ENCODE peak calls at places on chromosomes 2 and 18, in five cellular contexts. One of them, this sample, is unnamed.

GRCh38 chr18:23967321-23968089 is 47.0 kb upstream of the TTC39C start:
- DNase-seq in K562: no peak
- DNase-seq in SK-N-SH: no peak
- DNase-seq in GM12878: peak; percentile 53
- DNase-seq in HepG2: no peak
- DNase-seq in this sample: no peak

GRCh38 chr2:12739721-12740254 is 23.1 kb downstream of the TRIB2 start:
- DNase-seq in GM12878: no peak
- DNase-seq in SK-N-SH: no peak
- DNase-seq in K562: no peak
- DNase-seq in HepG2: no peak
- DNase-seq in this sample: no peak

GRCh38 chr18:56278643-56279042 is 359.7 kb downstream of the TXNL1 start:
- DNase-seq in GM12878: no peak
- DNase-seq in SK-N-SH: no peak
- DNase-seq in K562: no peak
- DNase-seq in HepG2: no peak
- DNase-seq in this sample: no peak

GRCh38 chr2:130806370-130806769 is 30.3 kb upstream of the ARHGEF4 start:
- DNase-seq in GM12878: no peak
- DNase-seq in K562: no peak
- DNase-seq in HepG2: no peak
- DNase-seq in SK-N-SH: no peak
- DNase-seq in this sample: no peak

GRCh38 chr2:150974864-150975263 is 286.8 kb downstream of the RBM43 start:
- DNase-seq in SK-N-SH: no peak
- DNase-seq in GM12878: no peak
- DNase-seq in K562: no peak
- DNase-seq in HepG2: no peak
- DNase-seq in this sample: no peak

GRCh38 chr2:44560352-44560751 is 198.6 kb downstream of the CAMKMT start:
- DNase-seq in SK-N-SH: no peak
- DNase-seq in GM12878: no peak
- DNase-seq in K562: no peak
- DNase-seq in HepG2: no peak
- DNase-seq in this sample: no peak

GRCh38 chr2:65431417-65432226 is 777 bp downstream of the SPRED2 start:
- DNase-seq in SK-N-SH: peak; percentile 68
- DNase-seq in K562: peak; percentile 41
- DNase-seq in HepG2: peak; percentile 37
- DNase-seq in GM12878: no peak
- DNase-seq in this sample: no peak

GRCh38 chr2:127857494-127857818 is 499 bp downstream of the POLR2D start:
- DNase-seq in K562: peak; percentile 34
- DNase-seq in GM12878: no peak
- DNase-seq in HepG2: no peak
- DNase-seq in SK-N-SH: peak; percentile 52
- DNase-seq in this sample: no peak

GRCh38 chr18:1624612-1625011 is 719.9 kb downstream of the ADCYAP1 start:
- DNase-seq in SK-N-SH: no peak
- DNase-seq in GM12878: no peak
- DNase-seq in K562: no peak
- DNase-seq in HepG2: no peak
- DNase-seq in this sample: no peak

GRCh38 chr2:204019572-204020501 is 83.3 kb downstream of the ICOS start:
- DNase-seq in SK-N-SH: no peak
- DNase-seq in GM12878: peak; percentile 58
- DNase-seq in K562: no peak
- DNase-seq in HepG2: no peak
- DNase-seq in this sample: no peak

GRCh38 chr2:27776097-27776496 is 4.6 kb downstream of the MRPL33 start:
- DNase-seq in GM12878: no peak
- DNase-seq in SK-N-SH: no peak
- DNase-seq in HepG2: no peak
- DNase-seq in K562: no peak
- DNase-seq in this sample: no peak

GRCh38 chr2:64056021-64056420 is 36.8 kb upstream of the VPS54 start:
- DNase-seq in GM12878: no peak
- DNase-seq in SK-N-SH: peak; percentile 25
- DNase-seq in K562: no peak
- DNase-seq in HepG2: no peak
- DNase-seq in this sample: no peak

GRCh38 chr2:159713691-159714585 is 1.6 kb downstream of the MARCHF7 start:
- DNase-seq in HepG2: peak; percentile 10
- DNase-seq in K562: peak; percentile 28
- DNase-seq in GM12878: no peak
- DNase-seq in SK-N-SH: peak; percentile 17
- DNase-seq in this sample: no peak

GRCh38 chr2:133444411-133444934 is 123.8 kb downstream of the NCKAP5 start:
- DNase-seq in GM12878: no peak
- DNase-seq in HepG2: no peak
- DNase-seq in SK-N-SH: no peak
- DNase-seq in K562: no peak
- DNase-seq in this sample: no peak

GRCh38 chr2:35830833-35831232 is 524.7 kb upstream of the CRIM1 start:
- DNase-seq in K562: no peak
- DNase-seq in HepG2: no peak
- DNase-seq in GM12878: no peak
- DNase-seq in SK-N-SH: no peak
- DNase-seq in this sample: no peak

GRCh38 chr2:100554788-100555407 is 7.9 kb upstream of the PDCL3 start:
- DNase-seq in GM12878: no peak
- DNase-seq in SK-N-SH: no peak
- DNase-seq in K562: no peak
- DNase-seq in HepG2: no peak
- DNase-seq in this sample: no peak

GRCh38 chr2:24026233-24026632 is 16.3 kb downstream of the MFSD2B start:
- DNase-seq in K562: no peak
- DNase-seq in GM12878: no peak
- DNase-seq in SK-N-SH: no peak
- DNase-seq in HepG2: no peak
- DNase-seq in this sample: no peak

GRCh38 chr2:45678791-45679348 is 27.4 kb downstream of the PRKCE start:
- DNase-seq in HepG2: no peak
- DNase-seq in K562: no peak
- DNase-seq in GM12878: no peak
- DNase-seq in SK-N-SH: no peak
- DNase-seq in this sample: no peak

GRCh38 chr2:208929489-208929864 is 494.4 kb upstream of the MAP2 start:
- DNase-seq in GM12878: no peak
- DNase-seq in SK-N-SH: peak; percentile 3
- DNase-seq in HepG2: no peak
- DNase-seq in K562: no peak
- DNase-seq in this sample: peak; percentile 24

GRCh38 chr2:37625781-37626548 is 45.5 kb downstream of the CDC42EP3 start:
- DNase-seq in GM12878: peak; percentile 82
- DNase-seq in HepG2: no peak
- DNase-seq in K562: no peak
- DNase-seq in SK-N-SH: no peak
- DNase-seq in this sample: no peak

GRCh38 chr2:52387937-52388590 is 1356.1 kb upstream of the NRXN1 start:
- DNase-seq in GM12878: no peak
- DNase-seq in HepG2: no peak
- DNase-seq in K562: no peak
- DNase-seq in SK-N-SH: no peak
- DNase-seq in this sample: no peak
- TF ChIP-seq CTCF in GM12878: no peak
- TF ChIP-seq CTCF in HepG2: no peak
- TF ChIP-seq CTCF in K562: no peak
- TF ChIP-seq CTCF in SK-N-SH: no peak
- TF ChIP-seq CTCF in this sample: no peak

GRCh38 chr2:154555700-154556099 is 142.8 kb upstream of the KCNJ3 start:
- DNase-seq in K562: no peak
- DNase-seq in SK-N-SH: no peak
- DNase-seq in HepG2: no peak
- DNase-seq in GM12878: no peak
- DNase-seq in this sample: no peak

GRCh38 chr2:154554046-154554445 is 144.4 kb upstream of the KCNJ3 start:
- DNase-seq in HepG2: no peak
- DNase-seq in SK-N-SH: no peak
- DNase-seq in GM12878: no peak
- DNase-seq in K562: no peak
- DNase-seq in this sample: no peak

GRCh38 chr2:154556607-154557006 is 141.9 kb upstream of the KCNJ3 start:
- DNase-seq in SK-N-SH: no peak
- DNase-seq in HepG2: no peak
- DNase-seq in GM12878: no peak
- DNase-seq in K562: no peak
- DNase-seq in this sample: no peak

GRCh38 chr2:154556146-154556545 is 142.3 kb upstream of the KCNJ3 start:
- DNase-seq in HepG2: no peak
- DNase-seq in K562: no peak
- DNase-seq in SK-N-SH: no peak
- DNase-seq in GM12878: no peak
- DNase-seq in this sample: no peak

DNA sequence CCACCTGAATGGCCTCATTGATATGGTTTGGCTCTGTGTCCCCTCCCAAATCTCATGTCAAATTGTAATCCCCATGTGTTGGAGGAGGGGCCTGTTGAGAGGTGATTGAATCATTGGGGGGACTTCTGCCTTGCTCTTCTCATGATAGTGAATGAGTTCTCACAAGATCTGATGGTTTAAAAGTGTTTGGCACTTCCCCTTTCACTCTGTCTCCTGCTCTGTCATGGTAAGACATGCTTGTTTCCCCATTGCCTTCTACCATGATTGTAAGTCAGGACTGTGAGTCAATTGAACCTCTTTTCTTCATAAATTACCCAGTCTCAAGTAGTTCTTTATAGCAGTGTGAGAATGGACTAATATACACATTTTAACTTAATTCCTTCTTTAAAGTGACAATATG is 146.8 kb upstream of the KCNJ3 start:
- DNase-seq in SK-N-SH: no peak
- DNase-seq in HepG2: no peak
- DNase-seq in K562: no peak
- DNase-seq in GM12878: no peak
- DNase-seq in this sample: no peak
- TF ChIP-seq YY1 in SK-N-SH: no peak
- TF ChIP-seq YY1 in HepG2: no peak
- TF ChIP-seq YY1 in K562: no peak
- TF ChIP-seq YY1 in GM12878: no peak
- TF ChIP-seq YY1 in this sample: no peak

DNA sequence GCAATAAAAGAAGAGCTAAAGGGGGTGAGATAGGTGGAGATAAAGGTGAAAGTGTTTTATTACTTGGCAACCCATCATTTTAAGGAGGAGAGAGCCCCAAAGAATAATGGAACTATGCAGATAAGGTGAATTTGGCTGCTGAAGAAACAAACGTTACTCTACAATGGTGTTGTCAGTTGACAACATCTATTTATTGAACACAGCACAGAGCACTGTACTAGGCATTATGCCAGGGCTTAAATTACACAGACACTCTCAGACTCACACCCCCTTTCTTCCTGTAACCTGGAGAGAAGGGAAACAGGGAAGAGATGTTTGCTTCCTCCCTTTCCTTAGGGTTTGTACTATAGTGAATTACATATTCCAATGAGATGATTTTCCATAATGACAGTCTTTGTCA is 94.0 kb upstream of the ATP5MC3 start:
- DNase-seq in K562: no peak
- DNase-seq in SK-N-SH: peak; percentile 37
- DNase-seq in HepG2: no peak
- DNase-seq in GM12878: no peak
- DNase-seq in this sample: no peak
- TF ChIP-seq REST in K562: no peak
- TF ChIP-seq REST in SK-N-SH: no peak
- TF ChIP-seq REST in HepG2: no peak
- TF ChIP-seq REST in GM12878: no peak
- TF ChIP-seq REST in this sample: no peak

GRCh38 chr2:186459009-186459408 is 27.1 kb upstream of the ZC3H15 start:
- DNase-seq in GM12878: no peak
- DNase-seq in K562: no peak
- DNase-seq in HepG2: peak; percentile 64
- DNase-seq in SK-N-SH: no peak
- DNase-seq in this sample: peak; percentile 15
- TF ChIP-seq CTCF in GM12878: peak; percentile 21
- TF ChIP-seq CTCF in K562: peak; percentile 55
- TF ChIP-seq CTCF in HepG2: peak; percentile 65
- TF ChIP-seq CTCF in SK-N-SH: peak; percentile 67
- TF ChIP-seq CTCF in this sample: peak; percentile 50

DNA sequence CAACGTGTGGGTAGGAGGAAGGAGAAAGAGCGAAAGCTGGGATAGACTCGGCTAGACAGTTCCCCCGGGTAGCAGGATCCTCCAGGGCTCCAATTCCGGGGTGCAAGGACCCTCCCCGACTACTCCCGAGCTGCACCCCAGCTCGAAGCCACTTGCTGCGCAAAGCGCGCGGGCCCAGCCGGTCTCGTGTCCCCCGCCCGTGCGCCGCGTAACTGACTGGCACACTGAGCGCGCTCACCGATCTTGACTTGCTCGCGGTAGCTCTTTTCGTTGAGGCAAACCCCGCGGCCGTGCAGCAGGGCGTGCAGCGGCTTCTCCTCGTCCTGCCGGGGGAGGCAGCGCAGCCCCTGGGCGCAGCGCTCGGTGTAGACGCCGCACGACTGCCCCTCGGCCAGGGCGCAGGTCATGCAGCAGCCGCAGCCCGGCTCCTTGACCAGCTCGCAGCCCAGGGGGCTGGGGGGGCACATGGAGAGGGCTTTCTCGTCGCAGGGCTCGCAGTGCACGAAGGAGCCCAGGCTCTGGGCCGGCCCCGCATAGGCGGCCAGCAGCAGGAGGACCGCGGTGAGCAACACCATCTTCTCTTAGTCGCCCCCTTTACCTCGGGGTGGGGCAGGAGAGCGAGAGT is 1.0 kb downstream of the IGFBP5 start:
- DNase-seq in SK-N-SH: peak; percentile 68
- DNase-seq in K562: no peak
- DNase-seq in HepG2: no peak
- DNase-seq in GM12878: no peak
- DNase-seq in this sample: no peak
- TF ChIP-seq YY1 in SK-N-SH: no peak
- TF ChIP-seq YY1 in K562: no peak
- TF ChIP-seq YY1 in HepG2: no peak
- TF ChIP-seq YY1 in GM12878: no peak
- TF ChIP-seq YY1 in this sample: no peak

GRCh38 chr18:40851014-40851429 is 1104.0 kb upstream of the PIK3C3 start:
- DNase-seq in GM12878: no peak
- DNase-seq in SK-N-SH: no peak
- DNase-seq in K562: no peak
- DNase-seq in HepG2: no peak
- DNase-seq in this sample: no peak
- TF ChIP-seq REST in GM12878: no peak
- TF ChIP-seq REST in SK-N-SH: no peak
- TF ChIP-seq REST in K562: no peak
- TF ChIP-seq REST in HepG2: no peak
- TF ChIP-seq REST in this sample: no peak

DNA sequence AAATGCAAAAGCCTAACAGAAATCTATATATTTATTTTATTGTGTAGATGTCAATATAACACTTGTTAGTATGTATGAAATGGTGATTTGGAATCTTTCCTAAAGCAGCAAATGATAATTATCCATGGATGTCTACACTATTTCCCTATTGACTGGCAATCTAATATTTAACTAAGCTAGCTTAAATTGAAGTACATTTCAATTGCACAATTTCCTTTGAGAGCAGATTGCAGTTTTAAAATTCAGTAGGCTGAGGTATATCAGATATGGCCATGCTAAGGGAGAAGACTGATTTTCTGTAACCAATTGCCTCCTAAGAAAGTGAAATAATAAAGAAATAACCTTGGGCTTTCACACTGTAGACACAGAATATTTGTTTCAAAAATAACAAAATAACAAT is 90.1 kb upstream of the KCNJ3 start:
- DNase-seq in K562: no peak
- DNase-seq in GM12878: no peak
- DNase-seq in SK-N-SH: no peak
- DNase-seq in HepG2: no peak
- DNase-seq in this sample: no peak
- TF ChIP-seq CTCF in K562: no peak
- TF ChIP-seq CTCF in GM12878: no peak
- TF ChIP-seq CTCF in SK-N-SH: no peak
- TF ChIP-seq CTCF in HepG2: no peak
- TF ChIP-seq CTCF in this sample: no peak